ENCODE peak calls at places on chromosome 10, in four cellular contexts. C is ovary; P is CD8-positive, alpha-beta T cell; N is A549. J is an unnamed sample. For H3K4me1, the result is how much of the 10 kb centered on the place peaks cover.

GRCh38 chr10:121959671-121960070 is 15.3 kb downstream of the NSMCE4A start:
- DNase-seq in C (no peak), P (no peak), N (no peak), J (no peak)

GRCh38 chr10:62632071-62632809 is 172.3 kb upstream of the ADO start:
- DNase-seq in C (no peak), P (peak), N (no peak), J (no peak)

GRCh38 chr10:131083915-131084790 is 227.4 kb downstream of the TCERG1L start:
- DNase-seq in C (no peak), P (no peak), N (no peak), J (no peak)

GRCh38 chr10:132342553-132342952 is 10.6 kb downstream of the LRRC27 start:
- DNase-seq in C (no peak), P (no peak), N (no peak), J (no peak)

GRCh38 chr10:83917519-83918506 is 221.5 kb upstream of the GHITM start:
- DNase-seq in C (peak), P (no peak), N (peak), J (peak)

GRCh38 chr10:1188556-1189135 is 132.5 kb downstream of the WDR37 start:
- DNase-seq in C (no peak), P (no peak), N (no peak), J (no peak)

GRCh38 chr10:36538945-36539586 is 586.3 kb upstream of the ANKRD30A start:
- DNase-seq in C (no peak), P (no peak), N (no peak), J (no peak)

GRCh38 chr10:62860946-62861345 is 44.8 kb upstream of the EGR2 start:
- DNase-seq in C (no peak), P (no peak), N (no peak), J (no peak)

GRCh38 chr10:19656420-19657042 is 159.7 kb upstream of the PLXDC2 start:
- DNase-seq in C (no peak), P (no peak), N (no peak), J (no peak)

GRCh38 chr10:17174626-17175025 is 26.8 kb downstream of the TRDMT1 start:
- DNase-seq in C (no peak), P (no peak), N (no peak), J (no peak)

GRCh38 chr10:34760606-34761005 is 54.5 kb downstream of the PARD3 start:
- DNase-seq in C (no peak), P (no peak), N (no peak), J (no peak)

GRCh38 chr10:116694927-116695268 is 47.5 kb downstream of the HSPA12A start:
- DNase-seq in C (no peak), P (no peak), N (no peak), J (no peak)

GRCh38 chr10:51716981-51717380 is 17.6 kb upstream of the CSTF2T start:
- DNase-seq in C (no peak), P (no peak), N (no peak), J (no peak)

GRCh38 chr10:103877861-103878260 is 22.5 kb upstream of the SH3PXD2A start:
- DNase-seq in C (no peak), P (no peak), N (no peak), J (no peak)

GRCh38 chr10:103879831-103880230 is 24.5 kb upstream of the SH3PXD2A start:
- DNase-seq in C (no peak), P (no peak), N (no peak), J (no peak)

GRCh38 chr10:103874730-103875129 is 19.4 kb upstream of the SH3PXD2A start:
- DNase-seq in C (no peak), P (no peak), N (no peak), J (no peak)

GRCh38 chr10:103879409-103879808 is 24.0 kb upstream of the SH3PXD2A start:
- DNase-seq in C (no peak), P (no peak), N (no peak), J (no peak)

GRCh38 chr10:103876155-103876554 is 20.8 kb upstream of the SH3PXD2A start:
- DNase-seq in C (no peak), P (no peak), N (no peak), J (no peak)
- H3K4me1 ChIP-seq in C (under half), P (under half), N (under half), J (under half)

DNA sequence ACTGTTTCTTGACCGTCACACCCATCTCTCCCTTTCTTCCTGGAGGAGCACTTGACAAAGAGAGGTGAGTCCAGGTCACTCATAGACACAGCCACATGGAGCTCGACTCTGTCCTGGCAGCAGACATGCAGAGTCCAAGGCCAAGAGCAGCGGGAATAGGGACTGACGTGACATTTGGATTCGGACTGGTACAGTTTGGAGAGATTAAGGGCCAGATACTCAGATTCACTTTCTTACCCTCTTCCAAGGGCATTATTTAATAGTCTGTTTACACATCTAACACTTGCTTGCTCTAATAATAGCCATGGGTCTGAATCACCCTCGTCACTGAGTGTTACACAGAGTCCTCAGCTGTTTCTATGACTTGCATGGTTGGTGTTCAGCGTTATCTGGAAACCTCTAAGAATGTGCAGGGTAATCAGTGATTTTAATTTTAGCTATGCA is 39.2 kb upstream of the OTUD1 start:
- DNase-seq in C (no peak), P (no peak), N (no peak), J (peak)
- H3K27ac ChIP-seq in C (no peak), P (no peak), N (no peak), J (peak)

GRCh38 chr10:77606751-77607150 is 30.9 kb downstream of the KCNMA1 start:
- DNase-seq in C (no peak), P (no peak), N (no peak), J (no peak)
- TF ChIP-seq CTCF in C (no peak), P (no peak), N (no peak), J (no peak)

GRCh38 chr10:8334631-8335030 is 280.1 kb downstream of the GATA3 start:
- DNase-seq in C (no peak), P (no peak), N (no peak), J (no peak)
- H3K4me1 ChIP-seq in C (under half), P (under half), N (under half), J (under half)

GRCh38 chr10:97736403-97736901 is 476 bp upstream of the ZFYVE27 start:
- DNase-seq in C (no peak), P (no peak), N (no peak), J (no peak)
- H3K27ac ChIP-seq in C (peak), P (peak), N (peak), J (no peak)

DNA sequence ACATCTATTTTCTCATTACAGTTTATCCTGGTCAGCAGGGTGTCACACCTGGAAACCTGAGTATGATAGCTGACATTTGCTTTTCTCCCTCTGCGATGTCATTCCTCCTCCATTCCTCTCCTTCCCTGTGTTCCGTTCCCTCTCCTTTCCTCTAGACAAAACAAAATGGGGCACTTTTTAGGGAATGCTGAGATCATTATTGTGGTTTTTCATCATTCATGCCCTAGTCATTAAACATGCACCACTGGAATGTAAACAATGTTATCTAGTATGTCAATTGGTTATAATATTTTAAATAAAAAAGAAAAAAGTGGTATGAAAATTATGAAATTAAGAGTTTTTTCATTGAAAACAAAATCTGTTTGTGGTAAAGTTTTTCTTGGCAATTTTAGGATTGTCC is 132.6 kb downstream of the MAPK8 start:
- DNase-seq in C (no peak), P (no peak), N (no peak), J (peak)
- TF ChIP-seq CTCF in C (no peak), P (no peak), N (no peak), J (no peak)

GRCh38 chr10:26524161-26524831 is 86.2 kb downstream of the APBB1IP start:
- DNase-seq in C (no peak), P (no peak), N (no peak), J (peak)
- H3K4me1 ChIP-seq in C (under half), P (under half), N (under half), J (under half)

DNA sequence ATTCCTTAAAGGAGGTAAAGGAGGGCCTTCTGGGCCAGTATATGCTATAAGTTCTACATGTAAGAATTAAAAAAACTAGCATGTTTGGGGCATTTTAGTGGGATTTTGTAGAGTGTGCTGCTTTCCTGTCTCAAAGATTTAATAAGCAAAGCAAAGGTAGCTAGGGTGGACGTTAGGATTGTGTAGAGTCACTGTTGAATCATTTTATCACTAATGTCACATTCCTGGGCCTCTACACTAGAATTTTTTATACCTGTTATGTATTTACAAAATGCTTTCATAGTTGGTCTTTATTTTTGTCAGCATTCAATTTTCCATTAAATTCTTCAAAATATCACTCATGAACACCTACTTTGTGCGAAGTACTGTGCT is 139.4 kb upstream of the PHYHIPL start:
- DNase-seq in C (no peak), P (no peak), N (no peak), J (no peak)
- H3K27ac ChIP-seq in C (no peak), P (no peak), N (no peak), J (no peak)

DNA sequence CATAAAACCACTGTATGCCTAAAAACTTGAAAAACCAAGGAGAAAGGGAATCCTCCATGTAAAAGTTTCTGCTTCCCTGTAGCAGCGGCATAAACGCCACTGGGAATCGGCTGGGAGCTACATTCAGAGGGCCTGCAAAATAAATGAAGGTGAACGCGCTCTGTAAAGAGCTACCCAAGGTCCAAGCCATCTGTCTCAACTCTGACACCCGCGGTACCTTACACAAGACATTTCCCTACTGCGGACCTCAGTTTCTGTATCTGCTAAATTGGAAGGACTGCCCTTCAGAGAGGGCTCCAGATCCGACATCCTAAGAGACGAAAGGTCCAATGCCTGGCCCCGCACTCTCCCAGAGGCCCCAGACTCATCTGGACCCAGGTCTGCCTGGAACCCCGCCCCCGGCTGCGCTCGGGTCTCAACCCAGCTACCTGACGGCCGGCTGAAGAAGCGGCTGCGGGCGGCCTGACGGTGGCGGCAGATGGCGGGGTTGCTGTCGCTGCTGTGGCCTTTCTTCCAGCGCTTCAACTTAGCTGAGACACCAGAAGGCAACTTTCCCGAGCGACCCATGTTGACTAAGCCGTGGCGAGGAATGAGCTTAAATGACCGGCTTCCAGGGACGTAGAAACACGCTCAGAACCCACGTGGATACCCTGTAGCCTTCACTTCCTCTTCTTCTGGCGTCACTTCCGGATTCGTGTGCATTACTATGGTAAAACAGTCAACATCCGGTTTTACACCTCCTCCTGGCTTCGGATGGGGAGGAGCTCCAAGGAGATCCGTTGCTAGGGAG is at the start of gene RRP12:
- DNase-seq in C (peak), P (peak), N (peak), J (peak)
- TF ChIP-seq CTCF in C (no peak), P (no peak), N (no peak), J (peak)